ENCODE peak calls at places on chromosome 5, in seven cellular contexts. C is right atrium auricular region, M is uterus, X is mammary epithelial cell, Q is mesenchymal stem cell, R is cardiac muscle cell, S is brain microvascular endothelial cell. N is an unnamed sample. For H3K36me3, the result is how much of the 10 kb centered on the place peaks cover.

GRCh38 chr5:168365581-168366081 is 74.2 kb downstream of the WWC1 start:
- DNase-seq in X (peak), Q (no peak), R (peak), S (no peak), M (no peak), C (no peak), N (no peak)

GRCh38 chr5:158958048-158958994 is 141.4 kb downstream of the EBF1 start:
- DNase-seq in X (no peak), Q (peak), S (no peak), R (no peak), M (no peak), C (no peak), N (no peak)

GRCh38 chr5:93395891-93396465 is 185.0 kb downstream of the NR2F1-AS1 start:
- DNase-seq in C (no peak), R (no peak), M (no peak), S (no peak), Q (peak), X (no peak), N (no peak)

GRCh38 chr5:74412064-74412463 is 228.5 kb downstream of the ENC1 start:
- DNase-seq in Q (no peak), C (no peak), M (no peak), X (no peak), R (no peak), S (no peak), N (no peak)

GRCh38 chr5:173774212-173774850 is 113.8 kb upstream of the CPEB4 start:
- DNase-seq in S (no peak), Q (no peak), C (no peak), M (no peak), X (no peak), R (no peak), N (no peak)

GRCh38 chr5:178787889-178788288 is 57.4 kb upstream of the ZNF354A start:
- DNase-seq in X (no peak), C (no peak), S (no peak), R (no peak), Q (no peak), M (no peak), N (no peak)

GRCh38 chr5:7393921-7394799 is 1.8 kb upstream of the ADCY2 start:
- DNase-seq in X (no peak), M (no peak), C (no peak), S (no peak), Q (no peak), R (no peak), N (no peak)

GRCh38 chr5:58582004-58582403 is 871 bp upstream of the RAB3C start:
- DNase-seq in R (peak), S (no peak), C (no peak), M (no peak), X (no peak), Q (no peak), N (no peak)

GRCh38 chr5:133225671-133226152 is 173.9 kb downstream of the HSPA4 start:
- DNase-seq in M (peak), C (no peak), Q (peak), X (peak), S (no peak), R (no peak), N (no peak)

GRCh38 chr5:62093981-62094380 is 212.0 kb upstream of the KIF2A start:
- DNase-seq in R (peak), S (peak), Q (peak), X (no peak), C (no peak), M (no peak), N (no peak)
- H3K4me3 ChIP-seq in R (no peak), S (no peak), Q (peak), X (peak), C (no peak), M (no peak), N (no peak)

GRCh38 chr5:109769597-109770291 is 80.0 kb downstream of the MAN2A1 start:
- DNase-seq in M (no peak), S (no peak), C (no peak), R (no peak), Q (no peak), X (no peak), N (no peak)
- H3K36me3 ChIP-seq in M (under half), S (under half), C (under half), R (under half), Q (under half), X (under half), N (under half)

GRCh38 chr5:140875085-140876065 is at the start of gene PCDHA12:
- DNase-seq in S (no peak), C (no peak), R (peak), Q (peak), X (no peak), M (no peak), N (no peak)

GRCh38 chr5:140870221-140871201 is 1.8 kb downstream of the PCDHA11 start:
- DNase-seq in X (no peak), Q (no peak), R (no peak), C (no peak), M (no peak), S (no peak), N (no peak)

GRCh38 chr5:140868721-140869554 is at the start of gene PCDHA11:
- DNase-seq in M (no peak), C (no peak), X (no peak), R (peak), Q (no peak), S (no peak), N (no peak)

GRCh38 chr5:140869555-140869886 is 764 bp downstream of the PCDHA11 start:
- DNase-seq in Q (no peak), X (no peak), M (no peak), C (no peak), R (no peak), S (no peak), N (no peak)
- H3K4me3 ChIP-seq in Q (no peak), X (peak), M (no peak), C (no peak), R (peak), S (no peak), N (no peak)

DNA sequence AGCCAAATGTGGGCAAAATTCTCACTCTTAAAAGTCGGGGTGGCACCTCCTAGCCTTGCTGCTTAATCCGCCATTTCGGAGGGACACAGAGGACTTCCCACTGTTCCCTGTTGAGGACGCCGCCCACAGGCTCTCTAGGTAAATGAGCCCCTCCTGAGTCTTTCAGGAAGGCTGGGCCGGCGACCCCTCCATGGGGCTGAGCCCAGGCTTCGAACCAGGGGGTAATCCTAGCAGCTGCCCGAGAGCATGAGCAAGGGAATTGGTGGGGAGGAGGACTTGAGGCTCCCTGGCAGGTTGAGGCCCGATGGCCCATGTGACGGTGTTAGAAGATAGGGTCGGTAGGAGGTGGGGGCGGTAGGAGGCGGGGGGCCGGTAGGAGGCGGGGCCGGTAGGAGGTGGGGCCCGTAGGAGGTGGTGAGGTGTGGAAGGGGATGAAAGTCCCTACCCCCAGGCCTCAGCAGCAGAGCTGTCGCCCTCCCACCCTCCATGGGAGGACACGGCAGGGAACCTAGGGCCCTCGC is 17.1 kb downstream of the SLC12A7 start:
- DNase-seq in M (no peak), Q (no peak), S (no peak), R (no peak), X (no peak), C (no peak), N (no peak)
- H3K36me3 ChIP-seq in M (under half), Q (under half), S (under half), R (under half), X (under half), C (under half), N (under half)

DNA sequence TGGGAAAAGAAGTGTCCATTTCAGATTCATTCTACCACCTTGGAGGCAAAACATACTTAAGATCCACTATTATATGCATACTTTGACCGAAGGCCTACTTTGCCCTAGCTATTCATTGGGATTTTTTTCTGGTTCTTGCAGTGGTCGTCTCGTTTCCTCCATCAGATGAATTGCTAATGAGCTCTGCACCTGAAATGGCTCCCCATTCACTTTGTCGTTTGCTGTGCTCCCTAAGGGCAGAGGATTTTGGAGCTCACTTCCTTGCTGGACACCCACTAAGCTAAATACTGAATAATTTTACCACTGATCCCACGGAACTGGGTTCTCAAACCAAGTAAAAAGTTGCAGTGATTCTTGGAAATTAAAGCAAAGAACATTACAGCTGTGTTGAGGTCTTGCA is 1.9 kb downstream of the KDM3B start:
- DNase-seq in S (no peak), Q (no peak), R (no peak), C (no peak), X (no peak), M (no peak), N (no peak)
- H3K4me3 ChIP-seq in S (peak), Q (peak), R (peak), C (peak), X (peak), M (peak), N (peak)

DNA sequence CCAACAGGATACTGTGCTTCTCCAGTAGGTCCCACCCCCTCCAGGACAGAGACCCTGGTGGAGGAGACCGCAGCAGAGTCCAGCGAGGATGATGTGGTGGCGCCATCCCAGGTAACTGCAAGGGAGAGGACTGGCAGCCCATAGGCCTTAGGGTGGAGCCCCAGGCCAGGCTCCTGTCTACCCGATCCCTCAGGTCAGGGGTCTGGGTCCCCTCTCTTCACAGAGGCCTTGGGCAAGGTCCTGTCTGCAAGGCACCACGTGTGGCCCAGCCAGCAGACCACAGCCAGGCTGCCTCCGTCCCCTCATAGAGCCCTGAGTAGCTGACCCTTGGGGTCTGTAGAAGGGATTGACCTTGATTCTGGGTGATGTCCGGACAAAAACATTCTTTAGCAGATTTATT is 20.0 kb downstream of the CD74 start:
- DNase-seq in C (no peak), X (no peak), S (no peak), Q (no peak), R (no peak), M (no peak), N (no peak)
- H3K36me3 ChIP-seq in C (half or more), X (under half), S (half or more), Q (half or more), R (under half), M (under half), N (under half)

N was measured in BJ.